ENCODE peak calls at places on chromosomes 11 and 22, in eight cellular contexts. C is DMS79; J is nucleus accumbens; X is left ventricle myocardium superior; G is fibroblast of mammary gland; K is HAP-1; B is AG08396; U is activated T-cell treated with anti-CD3 and anti-CD28 coated beads, Interleukin-2, amount 50 U/mL, for 48 hours. Q is an unnamed sample.

GRCh38 chr11:18792066-18792591 is 531 bp upstream of the PTPN5 start:
- DNase-seq in C (no peak), J (peak), X (no peak), G (no peak), K (no peak), B (no peak), U (no peak), Q (no peak)

GRCh38 chr22:23240639-23241389 is 60.5 kb downstream of the BCR start:
- DNase-seq in C (no peak), J (no peak), X (no peak), G (no peak), K (no peak), B (no peak), U (no peak), Q (no peak)

GRCh38 chr22:42344391-42344861 is 74.0 kb upstream of the TCF20 start:
- DNase-seq in C (no peak), J (peak), X (peak), G (no peak), K (no peak), B (peak), U (no peak), Q (peak)

GRCh38 chr11:57402188-57403066 is 12.0 kb upstream of the PRG2 start:
- DNase-seq in C (peak), J (no peak), X (no peak), G (no peak), K (no peak), B (no peak), U (no peak), Q (no peak)

GRCh38 chr11:120698918-120699317 is 187.4 kb downstream of the GRIK4 start:
- DNase-seq in C (no peak), J (no peak), X (no peak), G (no peak), K (no peak), B (no peak), U (no peak), Q (no peak)

GRCh38 chr22:38398609-38399401 is 56.2 kb downstream of the KCNJ4 start:
- DNase-seq in C (no peak), J (peak), X (peak), G (peak), K (peak), B (peak), U (peak), Q (peak)

GRCh38 chr11:22340803-22341581 is 2.8 kb downstream of the SLC17A6 start:
- DNase-seq in C (peak), J (no peak), X (no peak), G (no peak), K (no peak), B (no peak), U (peak), Q (no peak)

GRCh38 chr11:10409207-10409661 is 45.8 kb upstream of the AMPD3 start:
- DNase-seq in C (no peak), J (no peak), X (no peak), G (no peak), K (no peak), B (no peak), U (no peak), Q (no peak)